ENCODE peak calls at places on chromosomes 2 and 18, in seven cellular contexts. H is osteocyte; B is NCI-H774; N is natural killer cell treated with Interleukin-12 subunit alpha and Interleukin-12 subunit beta and Interleukin-15 and Interleukin-18, amount 100 ng/mL, for 72 hours; E is GM13976; U is NCI-H226; F is fibroblast of lung. T is an unnamed sample.

GRCh38 chr2:112725545-112726457 is 5.0 kb downstream of the NT5DC4 start:
- DNase-seq in N (no peak), F (no peak), H (no peak), B (no peak), U (no peak), E (peak), T (no peak)

GRCh38 chr2:15306706-15307105 is 254.4 kb downstream of the NBAS start:
- DNase-seq in U (no peak), E (no peak), H (no peak), F (no peak), N (no peak), B (no peak), T (no peak)

GRCh38 chr2:80326861-80327260 is 22.3 kb upstream of the LRRTM1 start:
- DNase-seq in B (no peak), N (no peak), H (no peak), F (no peak), U (no peak), E (no peak), T (no peak)

GRCh38 chr2:96527052-96527964 is 9.2 kb upstream of the ARID5A start:
- DNase-seq in N (peak), F (peak), E (peak), U (no peak), H (no peak), B (no peak), T (no peak)

GRCh38 chr2:24315669-24316068 is 44.7 kb downstream of the ITSN2 start:
- DNase-seq in E (peak), F (no peak), N (no peak), U (no peak), B (no peak), H (no peak), T (no peak)

GRCh38 chr2:83665894-83666293 is 793.2 kb downstream of the SUCLG1 start:
- DNase-seq in H (no peak), B (no peak), U (peak), E (no peak), N (no peak), F (peak), T (peak)

GRCh38 chr2:75268112-75268511 is 68.8 kb upstream of the TACR1 start:
- DNase-seq in N (no peak), U (no peak), E (no peak), F (no peak), B (no peak), H (no peak), T (no peak)

GRCh38 chr2:101234169-101234938 is 18.3 kb upstream of the CNOT11 start:
- DNase-seq in H (no peak), F (no peak), E (no peak), N (no peak), B (no peak), U (no peak), T (no peak)

GRCh38 chr2:99984781-99985525 is 157.4 kb downstream of the AFF3 start:
- DNase-seq in B (no peak), E (no peak), H (no peak), N (no peak), U (no peak), F (peak), T (no peak)

GRCh38 chr18:35588995-35589394 is 7.5 kb downstream of the GALNT1 start:
- DNase-seq in E (no peak), B (no peak), U (no peak), F (no peak), N (no peak), H (no peak), T (no peak)

GRCh38 chr2:232632904-232633412 is 446 bp upstream of the EFHD1 start:
- DNase-seq in U (no peak), E (no peak), H (no peak), N (no peak), B (peak), F (peak), T (peak)

GRCh38 chr2:223235986-223236385 is 184.0 kb downstream of the KCNE4 start:
- DNase-seq in N (no peak), F (peak), E (no peak), H (no peak), B (no peak), U (peak), T (no peak)

GRCh38 chr2:188077757-188078156 is 213.9 kb upstream of the GULP1 start:
- DNase-seq in N (no peak), F (no peak), U (no peak), B (no peak), E (no peak), H (no peak), T (no peak)

T was measured in trophoblast cell.